ENCODE peak calls at places on chromosomes 6 and 20, in ten cellular contexts. D, M, G, E, F, T, N, V, S and U are unnamed samples.

GRCh38 chr6:127201321-127201720 is 65.3 kb upstream of the RNF146 start:
- DNase-seq in S (no peak), N (peak), F (peak), D (no peak), T (no peak), M (no peak), G (no peak), E (no peak), V (no peak), U (no peak)

GRCh38 chr6:88965691-88966090 is 2.3 kb upstream of the RNGTT start:
- DNase-seq in N (no peak), S (no peak), V (no peak), F (no peak), E (no peak), D (no peak), T (no peak), M (no peak), G (no peak), U (no peak)

GRCh38 chr6:17907467-17908229 is 79.8 kb downstream of the KIF13A start:
- DNase-seq in S (peak), D (no peak), F (peak), M (peak), V (no peak), N (peak), T (peak), G (no peak), E (peak), U (no peak)

GRCh38 chr6:48835421-48835958 is 627.6 kb downstream of the MMUT start:
- DNase-seq in F (peak), N (no peak), E (no peak), V (no peak), S (no peak), D (no peak), T (no peak), M (no peak), G (no peak), U (no peak)

GRCh38 chr6:165664553-165665383 is 1.7 kb upstream of the PDE10A start:
- DNase-seq in S (no peak), G (no peak), V (no peak), N (no peak), T (no peak), D (no peak), F (no peak), E (no peak), M (no peak), U (no peak)

GRCh38 chr6:22322103-22322882 is 25.5 kb upstream of the PRL start:
- DNase-seq in V (no peak), T (no peak), E (no peak), S (no peak), M (no peak), F (peak), N (no peak), D (no peak), G (no peak), U (no peak)

GRCh38 chr6:128284128-128284527 is 236.3 kb downstream of the PTPRK start:
- DNase-seq in F (no peak), G (no peak), M (no peak), V (no peak), D (no peak), T (no peak), E (no peak), N (no peak), S (no peak), U (no peak)

GRCh38 chr20:59740621-59741020 is 136.3 kb downstream of the PHACTR3 start:
- DNase-seq in D (no peak), E (no peak), F (no peak), S (no peak), V (no peak), M (no peak), T (no peak), N (no peak), G (no peak), U (no peak)

GRCh38 chr20:10610266-10610665 is 63.5 kb downstream of the JAG1 start:
- DNase-seq in F (no peak), N (no peak), T (no peak), D (no peak), S (no peak), G (no peak), M (no peak), E (no peak), V (no peak), U (no peak)

GRCh38 chr6:166565084-166565651 is 21.3 kb downstream of the RAMACL start:
- DNase-seq in D (no peak), G (no peak), S (no peak), M (no peak), N (no peak), V (no peak), E (no peak), F (no peak), T (no peak), U (no peak)

GRCh38 chr6:148329568-148330299 is 12.9 kb upstream of the SASH1 start:
- DNase-seq in D (no peak), G (no peak), S (peak), E (no peak), T (no peak), N (peak), V (no peak), F (peak), M (no peak), U (no peak)

GRCh38 chr20:48405909-48406308 is 421.9 kb downstream of the PREX1 start:
- DNase-seq in M (no peak), G (peak), V (no peak), N (no peak), T (no peak), D (no peak), S (no peak), E (no peak), F (no peak), U (peak)

GRCh38 chr6:154615483-154616025 is 105.1 kb upstream of the CNKSR3 start:
- DNase-seq in V (no peak), M (peak), S (no peak), D (peak), E (no peak), G (no peak), T (peak), F (peak), N (peak), U (peak)

GRCh38 chr20:21396921-21397340 is 395 bp downstream of the NKX2-4 start:
- DNase-seq in F (no peak), T (no peak), G (no peak), V (peak), M (no peak), S (no peak), N (no peak), E (no peak), D (no peak), U (no peak)

GRCh38 chr6:47138046-47138445 is 95.9 kb upstream of the ADGRF1 start:
- DNase-seq in M (no peak), T (no peak), F (no peak), S (no peak), D (no peak), N (no peak), G (no peak), V (no peak), E (no peak), U (no peak)

GRCh38 chr20:3751284-3751663 is 16.3 kb downstream of the ADISSP start:
- DNase-seq in F (no peak), M (no peak), E (no peak), V (no peak), G (no peak), S (no peak), D (no peak), T (no peak), N (no peak), U (no peak)

GRCh38 chr6:90466191-90466940 is 120.5 kb downstream of the MAP3K7 start:
- DNase-seq in D (no peak), N (no peak), E (no peak), V (no peak), S (no peak), T (no peak), M (no peak), F (no peak), G (no peak), U (no peak)

GRCh38 chr6:157222201-157222981 is 100.9 kb downstream of the TMEM242 start:
- DNase-seq in V (no peak), T (no peak), G (no peak), F (no peak), S (no peak), N (no peak), D (no peak), E (no peak), M (no peak), U (no peak)

GRCh38 chr6:27839303-27840081 is 72.7 kb downstream of the OR2B2 start:
- DNase-seq in T (peak), E (no peak), D (no peak), N (peak), M (peak), G (no peak), S (no peak), V (no peak), F (peak), U (peak)

GRCh38 chr6:92427408-92427905 is 991.9 kb downstream of the EPHA7 start:
- DNase-seq in F (no peak), D (no peak), M (no peak), S (no peak), G (no peak), E (no peak), V (no peak), T (no peak), N (no peak), U (no peak)

GRCh38 chr6:15433517-15433874 is 187.6 kb downstream of the JARID2 start:
- DNase-seq in N (no peak), D (no peak), G (no peak), F (no peak), E (no peak), S (no peak), T (no peak), M (no peak), V (no peak), U (no peak)

GRCh38 chr20:31698803-31699718 is 23.6 kb downstream of the BCL2L1 start:
- DNase-seq in S (peak), V (no peak), M (peak), N (peak), D (peak), E (peak), G (peak), F (peak), T (peak), U (no peak)

GRCh38 chr20:33441142-33441955 is 2.2 kb downstream of the SNTA1 start:
- DNase-seq in T (no peak), V (no peak), N (no peak), F (no peak), E (no peak), S (no peak), G (no peak), M (no peak), D (no peak), U (no peak)

GRCh38 chr6:43608310-43608763 is 20.7 kb downstream of the GTPBP2 start:
- DNase-seq in M (peak), F (peak), D (peak), N (peak), E (peak), V (peak), T (peak), G (peak), S (peak), U (peak)

GRCh38 chr6:134315974-134316391 is 1.9 kb downstream of the SGK1 start:
- DNase-seq in E (no peak), G (peak), F (no peak), V (no peak), N (no peak), D (no peak), S (no peak), T (no peak), M (no peak), U (no peak)

GRCh38 chr6:143441010-143441409 is 9.5 kb downstream of the ADAT2 start:
- DNase-seq in V (no peak), E (no peak), M (no peak), F (no peak), T (no peak), N (no peak), D (no peak), G (no peak), S (no peak), U (no peak)

GRCh38 chr6:36216559-36216958 is 20.0 kb downstream of the BRPF3 start:
- DNase-seq in F (peak), S (peak), V (no peak), E (no peak), N (no peak), T (peak), M (no peak), D (no peak), G (no peak), U (no peak)

GRCh38 chr6:47977314-47977713 is 133.7 kb downstream of the PTCHD4 start:
- DNase-seq in G (no peak), E (no peak), N (no peak), D (no peak), F (no peak), T (no peak), S (no peak), M (no peak), V (no peak), U (no peak)

GRCh38 chr6:123105561-123105960 is 109.5 kb downstream of the CLVS2 start:
- DNase-seq in D (no peak), N (no peak), E (no peak), M (no peak), S (no peak), F (no peak), T (no peak), G (no peak), V (no peak), U (no peak)

GRCh38 chr6:57294829-57295228 is 22.6 kb upstream of the PRIM2 start:
- DNase-seq in D (no peak), M (no peak), F (peak), G (no peak), E (no peak), S (peak), V (no peak), N (no peak), T (no peak), U (no peak)

GRCh38 chr6:128572286-128572685 is 51.9 kb upstream of the PTPRK start:
- DNase-seq in M (no peak), V (no peak), N (no peak), F (no peak), T (no peak), G (no peak), D (no peak), S (no peak), E (no peak), U (no peak)